ENCODE peak calls at places on chromosome 5, in six cellular contexts. Q, Y, N, V, G and H are unnamed samples.

GRCh38 chr5:123813251-123813650 is 301.3 kb downstream of the CSNK1G3 start:
- DNase-seq in Q (no peak), Y (no peak), N (no peak), V (no peak), G (no peak), H (no peak)

GRCh38 chr5:151068571-151069197 is 12.2 kb downstream of the TNIP1 start:
- DNase-seq in Q (no peak), Y (no peak), N (no peak), V (no peak), G (no peak), H (no peak)

GRCh38 chr5:35884125-35884788 is 27.6 kb downstream of the IL7R start:
- DNase-seq in Q (no peak), Y (no peak), N (no peak), V (no peak), G (no peak), H (no peak)

GRCh38 chr5:33524476-33524875 is 83.7 kb downstream of the TARS1 start:
- DNase-seq in Q (no peak), Y (no peak), N (no peak), V (no peak), G (no peak), H (no peak)

GRCh38 chr5:142110046-142110531 is 1.5 kb downstream of the NDFIP1 start:
- DNase-seq in Q (peak), Y (no peak), N (no peak), V (no peak), G (no peak), H (no peak)

GRCh38 chr5:80975065-80975464 is 14.9 kb downstream of the RASGRF2 start:
- DNase-seq in Q (no peak), Y (no peak), N (no peak), V (no peak), G (no peak), H (no peak)

GRCh38 chr5:77859306-77859705 is 83.2 kb upstream of the TBCA start:
- DNase-seq in Q (no peak), Y (no peak), N (no peak), V (no peak), G (no peak), H (no peak)

GRCh38 chr5:79961731-79962579 is 29.1 kb downstream of the MTX3 start:
- DNase-seq in Q (no peak), Y (no peak), N (no peak), V (no peak), G (no peak), H (peak)

GRCh38 chr5:83925952-83926351 is 205.3 kb upstream of the HAPLN1 start:
- DNase-seq in Q (no peak), Y (no peak), N (no peak), V (no peak), G (no peak), H (no peak)

GRCh38 chr5:58582411-58583393 is at the start of gene RAB3C:
- DNase-seq in Q (no peak), Y (peak), N (peak), V (peak), G (peak), H (peak)

GRCh38 chr5:140312067-140312790 is 9.3 kb upstream of the PFDN1 start:
- DNase-seq in Q (no peak), Y (no peak), N (peak), V (peak), G (no peak), H (no peak)